ENCODE peak calls at places on chromosomes 13 and 19, in nine cellular contexts. Z is CD8-positive, alpha-beta memory T cell; Y is MM.1S; A is GM12878; T is right lobe of liver; L is esophagus squamous epithelium; W is A673; J is heart left ventricle; B is transverse colon. F is an unnamed sample.

GRCh38 chr13:37752156-37752555 is 117.4 kb downstream of the TRPC4 start:
- DNase-seq in L (no peak), B (no peak), T (no peak), W (no peak), J (no peak), A (no peak), Y (no peak), Z (no peak), F (no peak)

GRCh38 chr13:21130116-21130515 is 46.2 kb downstream of the SKA3 start:
- DNase-seq in J (no peak), B (no peak), A (no peak), L (no peak), Y (no peak), T (no peak), Z (no peak), W (no peak), F (no peak)

GRCh38 chr13:37481005-37481857 is 117.3 kb downstream of the POSTN start:
- DNase-seq in T (no peak), Z (no peak), Y (no peak), J (no peak), L (no peak), W (no peak), A (no peak), B (no peak), F (no peak)

GRCh38 chr13:95343944-95344343 is 42.7 kb upstream of the ABCC4 start:
- DNase-seq in L (no peak), A (no peak), W (no peak), B (no peak), Z (no peak), Y (no peak), J (peak; percentile 20), T (no peak), F (no peak)

GRCh38 chr13:35512271-35512920 is 35.9 kb upstream of the MAB21L1 start:
- DNase-seq in Y (no peak), L (no peak), Z (no peak), J (no peak), W (no peak), B (no peak), T (no peak), A (no peak), F (no peak)

GRCh38 chr19:53908933-53909415 is at the start of gene CACNG7:
- DNase-seq in T (no peak), B (no peak), A (no peak), J (no peak), L (no peak), Z (no peak), Y (no peak), W (no peak), F (no peak)

GRCh38 chr13:44906758-44907157 is 82.5 kb downstream of the NUFIP1 start:
- DNase-seq in L (no peak), Z (no peak), Y (no peak), J (no peak), T (no peak), A (no peak), B (peak; percentile 15), W (no peak), F (no peak)

GRCh38 chr13:111114362-111115050 is 604 bp upstream of the ARHGEF7 start:
- DNase-seq in Z (peak; percentile 14), A (no peak), Y (peak; percentile 26), J (peak; percentile 46), T (peak; percentile 55), B (peak; percentile 31), W (no peak), L (no peak), F (peak; percentile 15)

GRCh38 chr19:32361574-32362317 is 16.3 kb downstream of the ZNF507 start:
- DNase-seq in Z (no peak), J (no peak), A (no peak), T (no peak), Y (no peak), L (no peak), B (no peak), W (no peak), F (no peak)

GRCh38 chr19:38898788-38899446 is 501 bp downstream of the SIRT2 start:
- DNase-seq in L (no peak), W (no peak), A (no peak), T (no peak), Y (no peak), J (no peak), B (no peak), Z (no peak), F (peak; percentile 35)

GRCh38 chr19:40613669-40614594 is 12.8 kb downstream of the LTBP4 start:
- DNase-seq in W (peak; percentile 94), Z (peak; percentile 81), L (peak; percentile 48), A (peak; percentile 57), B (peak; percentile 91), J (peak; percentile 79), Y (peak; percentile 83), T (peak; percentile 73), F (peak; percentile 90)

GRCh38 chr13:20336761-20337160 is 104.6 kb upstream of the GJB6 start:
- DNase-seq in T (no peak), A (no peak), L (no peak), B (no peak), J (no peak), W (no peak), Z (no peak), Y (no peak), F (no peak)

GRCh38 chr19:40279761-40280607 is 5.2 kb downstream of the AKT2 start:
- DNase-seq in Y (no peak), Z (peak; percentile 17), J (no peak), W (no peak), T (no peak), L (no peak), B (no peak), A (no peak), F (no peak)

GRCh38 chr13:19781526-19781925 is 1.2 kb downstream of the PSPC1 start:
- DNase-seq in W (peak; percentile 29), Y (no peak), L (no peak), B (no peak), A (no peak), J (no peak), T (no peak), Z (no peak), F (no peak)

GRCh38 chr19:6228523-6229215 is 51.1 kb downstream of the MLLT1 start:
- DNase-seq in B (no peak), Z (no peak), Y (no peak), T (peak; percentile 22), J (no peak), L (no peak), A (no peak), W (no peak), F (no peak)

GRCh38 chr19:6229216-6229913 is 50.4 kb downstream of the MLLT1 start:
- DNase-seq in W (no peak), T (peak; percentile 49), Z (no peak), A (no peak), L (no peak), Y (no peak), J (no peak), B (no peak), F (no peak)

GRCh38 chr19:6226444-6227155 is 53.2 kb downstream of the MLLT1 start:
- DNase-seq in Y (no peak), B (no peak), A (no peak), J (no peak), T (peak; percentile 43), Z (no peak), L (no peak), W (no peak), F (no peak)

GRCh38 chr19:6227156-6227940 is 52.4 kb downstream of the MLLT1 start:
- DNase-seq in A (no peak), T (peak; percentile 42), W (no peak), Z (no peak), L (no peak), Y (no peak), B (no peak), J (no peak), F (no peak)

GRCh38 chr19:6227941-6228325 is 51.8 kb downstream of the MLLT1 start:
- DNase-seq in B (no peak), T (peak; percentile 43), J (no peak), A (no peak), Z (no peak), L (no peak), Y (no peak), W (no peak), F (no peak)
- H3K4me1 ChIP-seq in B (peaks cover under 1% of the 10 kb centered on the region), T (no peaks in the 10 kb centered on the region), J (peaks cover 23% of the 10 kb centered on the region), A (no peaks in the 10 kb centered on the region), Z (no peaks in the 10 kb centered on the region), L (peaks cover 60% of the 10 kb centered on the region), Y (no peaks in the 10 kb centered on the region), W (no peaks in the 10 kb centered on the region), F (no peaks in the 10 kb centered on the region)

DNA sequence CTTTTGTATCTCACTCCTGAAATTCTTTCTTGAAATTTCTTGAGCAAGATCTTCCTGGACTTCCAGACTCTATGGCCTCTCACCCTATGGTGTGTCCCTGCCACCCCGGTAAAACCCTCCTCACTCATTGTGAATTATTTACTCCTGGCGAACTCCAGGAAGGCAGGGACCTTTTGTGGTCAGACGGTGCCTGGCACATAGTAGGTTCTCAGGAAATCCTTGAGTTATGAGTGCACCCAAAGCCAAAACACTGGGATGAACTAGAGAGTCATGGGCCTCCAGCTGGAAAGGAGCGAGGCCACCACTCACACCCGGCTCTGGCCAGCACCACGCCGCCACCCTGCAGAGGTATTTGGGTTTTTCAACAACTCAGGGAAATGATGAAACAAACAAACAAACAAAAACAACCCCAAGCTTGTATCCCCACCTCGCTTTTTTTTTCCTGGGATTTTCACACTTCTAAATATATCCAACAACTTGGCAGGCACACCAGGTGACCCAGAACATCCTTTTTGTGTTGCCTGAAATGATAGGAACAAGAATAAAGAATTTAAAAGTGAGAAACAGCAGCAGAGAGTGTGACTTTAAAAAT is 11.2 kb downstream of the HPN start:
- DNase-seq in Y (no peak), L (no peak), A (no peak), Z (no peak), B (no peak), W (no peak), T (no peak), J (no peak), F (no peak)
- H3K27ac ChIP-seq in Y (no peak overlapping the region), L (no peak overlapping the region), A (no peak overlapping the region), Z (no peak overlapping the region), B (no peak overlapping the region), W (no peak overlapping the region), T (no peak overlapping the region), J (no peak overlapping the region), F (no peak overlapping the region)

GRCh38 chr19:55086730-55087541 is 11.3 kb downstream of the EPS8L1 start:
- DNase-seq in L (no peak), A (no peak), B (peak; percentile 93), Y (no peak), T (peak; percentile 86), J (peak; percentile 96), W (peak; percentile 97), Z (peak; percentile 25), F (peak; percentile 80)
- H3K4me3 ChIP-seq in L (peak overlapping the region; percentile 51), A (peak overlapping the region; percentile 27), B (peak overlapping the region; percentile 47), Y (no peak overlapping the region), T (peak overlapping the region; percentile 33), J (peak overlapping the region; percentile 37), W (peak overlapping the region; percentile 53), Z (peak overlapping the region; percentile 22), F (peak overlapping the region; percentile 7)

DNA sequence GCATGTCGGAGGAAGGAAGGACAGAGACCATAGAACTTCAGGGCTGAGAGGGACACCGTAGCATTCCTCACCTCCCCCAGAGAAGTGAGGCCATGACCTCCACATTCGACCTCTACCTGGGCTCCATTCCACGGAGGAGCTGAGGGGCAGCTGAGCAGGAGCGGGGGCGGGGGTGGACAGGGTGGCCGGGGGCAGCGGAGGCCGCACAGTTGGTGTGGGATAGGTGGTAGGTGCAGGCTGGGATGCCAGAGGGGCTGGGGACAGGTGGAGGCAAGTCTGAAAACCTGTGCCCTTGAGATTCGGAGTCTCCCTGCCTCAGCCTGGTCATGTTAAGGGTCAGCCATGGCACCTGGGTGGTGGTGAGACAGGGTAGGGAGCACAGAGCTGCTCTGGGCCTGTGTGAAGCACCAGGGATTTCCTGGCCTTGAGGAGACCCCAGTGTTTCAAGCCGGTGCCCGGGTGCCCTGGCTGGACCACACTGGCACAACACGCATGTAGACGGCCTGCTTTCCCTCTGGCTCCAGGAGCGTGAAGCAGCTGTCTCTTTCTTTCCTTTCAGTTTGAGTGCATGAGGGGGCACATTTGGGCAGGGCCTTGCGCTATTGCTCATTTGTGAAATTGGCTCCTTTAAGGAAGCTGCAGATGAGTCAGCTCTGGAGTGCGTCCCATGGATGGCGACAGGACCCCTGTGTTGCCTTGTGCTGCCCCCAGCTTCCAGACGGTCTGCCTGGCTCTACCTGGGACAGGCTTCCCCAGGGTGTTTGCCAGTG is 51.8 kb downstream of the TSSK6 start:
- DNase-seq in L (no peak), Z (no peak), Y (no peak), T (no peak), B (no peak), A (no peak), J (no peak), W (peak; percentile 64), F (no peak)
- H3K4me1 ChIP-seq in L (peaks cover 68% of the 10 kb centered on the region), Z (peaks cover 64% of the 10 kb centered on the region), Y (peaks cover 2% of the 10 kb centered on the region), T (no peaks in the 10 kb centered on the region), B (peaks cover 39% of the 10 kb centered on the region), A (peaks cover 44% of the 10 kb centered on the region), J (peaks cover 64% of the 10 kb centered on the region), W (peaks cover 60% of the 10 kb centered on the region), F (peaks cover 2% of the 10 kb centered on the region)

F was measured in small intestine.